ENCODE peak calls at places on chromosomes 7 and 10, in four cellular contexts. One of them, this sample, is unnamed.

GRCh38 chr7:30968747-30969603 is 5.2 kb downstream of the GHRHR start:
- DNase-seq in SK-MEL-5: no peak
- DNase-seq in NCI-H2029: no peak
- DNase-seq in uterus: no peak
- DNase-seq in this sample: no peak

GRCh38 chr10:103890194-103890658 is 27.8 kb downstream of the STN1 start:
- DNase-seq in NCI-H2029: peak; percentile 29
- DNase-seq in SK-MEL-5: no peak
- DNase-seq in uterus: no peak
- DNase-seq in this sample: no peak

GRCh38 chr7:5266148-5267028 is 16.4 kb upstream of the SLC29A4 start:
- DNase-seq in NCI-H2029: no peak
- DNase-seq in SK-MEL-5: no peak
- DNase-seq in uterus: no peak
- DNase-seq in this sample: no peak

GRCh38 chr7:94250124-94250523 is 144.6 kb upstream of the COL1A2 start:
- DNase-seq in uterus: no peak
- DNase-seq in SK-MEL-5: no peak
- DNase-seq in NCI-H2029: no peak
- DNase-seq in this sample: no peak

GRCh38 chr7:151339651-151340377 is 1.8 kb upstream of the NUB1 start:
- DNase-seq in uterus: no peak
- DNase-seq in SK-MEL-5: peak; percentile 31
- DNase-seq in NCI-H2029: no peak
- DNase-seq in this sample: no peak

GRCh38 chr7:79284226-79284625 is 169.2 kb downstream of the MAGI2 start:
- DNase-seq in NCI-H2029: no peak
- DNase-seq in SK-MEL-5: no peak
- DNase-seq in uterus: no peak
- DNase-seq in this sample: no peak

GRCh38 chr10:20144268-20144667 is 328.0 kb downstream of the PLXDC2 start:
- DNase-seq in NCI-H2029: no peak
- DNase-seq in uterus: no peak
- DNase-seq in SK-MEL-5: no peak
- DNase-seq in this sample: no peak

GRCh38 chr7:55568613-55569268 is 3.6 kb downstream of the VOPP1 start:
- DNase-seq in uterus: no peak
- DNase-seq in NCI-H2029: no peak
- DNase-seq in SK-MEL-5: no peak
- DNase-seq in this sample: no peak

GRCh38 chr7:74051629-74052410 is 23.8 kb downstream of the ELN start:
- DNase-seq in uterus: no peak
- DNase-seq in SK-MEL-5: peak; percentile 52
- DNase-seq in NCI-H2029: peak; percentile 52
- DNase-seq in this sample: peak; percentile 35

GRCh38 chr10:451021-451471 is 238.4 kb downstream of the DIP2C start:
- DNase-seq in uterus: no peak
- DNase-seq in NCI-H2029: no peak
- DNase-seq in SK-MEL-5: peak; percentile 46
- DNase-seq in this sample: no peak

GRCh38 chr7:38844952-38845563 is 63.9 kb downstream of the VPS41 start:
- DNase-seq in SK-MEL-5: no peak
- DNase-seq in uterus: no peak
- DNase-seq in NCI-H2029: no peak
- DNase-seq in this sample: no peak

GRCh38 chr7:151444632-151445031 is 4.7 kb upstream of the CRYGN start:
- DNase-seq in uterus: no peak
- DNase-seq in NCI-H2029: no peak
- DNase-seq in SK-MEL-5: no peak
- DNase-seq in this sample: no peak

GRCh38 chr7:82704121-82704520 is 260.5 kb upstream of the CACNA2D1 start:
- DNase-seq in uterus: no peak
- DNase-seq in SK-MEL-5: no peak
- DNase-seq in NCI-H2029: no peak
- DNase-seq in this sample: no peak

GRCh38 chr10:35907548-35907947 is 265.5 kb upstream of the FZD8 start:
- DNase-seq in NCI-H2029: no peak
- DNase-seq in SK-MEL-5: no peak
- DNase-seq in uterus: no peak
- DNase-seq in this sample: no peak

GRCh38 chr10:59582779-59583178 is 126.9 kb downstream of the SLC16A9 start:
- DNase-seq in NCI-H2029: no peak
- DNase-seq in SK-MEL-5: no peak
- DNase-seq in uterus: no peak
- DNase-seq in this sample: no peak

GRCh38 chr7:100966542-100967291 is 2.6 kb upstream of the MUC12 start:
- DNase-seq in NCI-H2029: no peak
- DNase-seq in uterus: no peak
- DNase-seq in SK-MEL-5: no peak
- DNase-seq in this sample: no peak

GRCh38 chr10:131663411-131663810 is 237.4 kb upstream of the PPP2R2D start:
- DNase-seq in NCI-H2029: no peak
- DNase-seq in SK-MEL-5: no peak
- DNase-seq in uterus: no peak
- DNase-seq in this sample: no peak

GRCh38 chr7:138247568-138248328 is 171.5 kb downstream of the AKR1D1 start:
- DNase-seq in NCI-H2029: no peak
- DNase-seq in uterus: no peak
- DNase-seq in SK-MEL-5: no peak
- DNase-seq in this sample: no peak

GRCh38 chr10:43871545-43871944 is 222.9 kb upstream of the ZNF32 start:
- DNase-seq in uterus: no peak
- DNase-seq in SK-MEL-5: no peak
- DNase-seq in NCI-H2029: no peak
- DNase-seq in this sample: no peak

GRCh38 chr10:99966306-99966705 is 43.4 kb downstream of the DNMBP start:
- DNase-seq in NCI-H2029: no peak
- DNase-seq in uterus: no peak
- DNase-seq in SK-MEL-5: no peak
- DNase-seq in this sample: no peak

GRCh38 chr7:45102785-45103712 is 8.4 kb downstream of the TBRG4 start:
- DNase-seq in uterus: no peak
- DNase-seq in SK-MEL-5: no peak
- DNase-seq in NCI-H2029: no peak
- DNase-seq in this sample: no peak

GRCh38 chr7:128203047-128203491 is 38.0 kb upstream of the LEP start:
- DNase-seq in uterus: no peak
- DNase-seq in NCI-H2029: no peak
- DNase-seq in SK-MEL-5: no peak
- DNase-seq in this sample: no peak

GRCh38 chr7:24971333-24972165 is 8.4 kb downstream of the OSBPL3 start:
- DNase-seq in uterus: no peak
- DNase-seq in SK-MEL-5: peak; percentile 27
- DNase-seq in NCI-H2029: no peak
- DNase-seq in this sample: no peak

GRCh38 chr10:96122824-96123223 is 7.3 kb upstream of the ZNF518A start:
- DNase-seq in NCI-H2029: no peak
- DNase-seq in SK-MEL-5: no peak
- DNase-seq in uterus: no peak
- DNase-seq in this sample: no peak